ENCODE peak calls at places on chromosome 3, in eight cellular contexts. One of them, this sample, is unnamed. For H3K9me3, the result is how much of the 10 kb centered on the place peaks cover.

GRCh38 chr3:38834110-38834509 is 18.1 kb upstream of the SCN10A start:
- DNase-seq in tibial nerve: peak
- DNase-seq in CD8-positive, alpha-beta T cell: no peak
- DNase-seq in right cardiac atrium: peak
- DNase-seq in A549: peak
- DNase-seq in iPS DF 6.9: peak
- DNase-seq in aorta: peak
- DNase-seq in GM12878: no peak
- DNase-seq in this sample: no peak

GRCh38 chr3:32154180-32154579 is 47.8 kb downstream of the GPD1L start:
- DNase-seq in GM12878: no peak
- DNase-seq in right cardiac atrium: no peak
- DNase-seq in A549: peak
- DNase-seq in CD8-positive, alpha-beta T cell: no peak
- DNase-seq in tibial nerve: no peak
- DNase-seq in aorta: no peak
- DNase-seq in iPS DF 6.9: no peak
- DNase-seq in this sample: no peak

GRCh38 chr3:46096336-46096735 is 69.1 kb upstream of the XCR1 start:
- DNase-seq in A549: no peak
- DNase-seq in aorta: no peak
- DNase-seq in GM12878: no peak
- DNase-seq in iPS DF 6.9: no peak
- DNase-seq in right cardiac atrium: no peak
- DNase-seq in CD8-positive, alpha-beta T cell: no peak
- DNase-seq in tibial nerve: no peak
- DNase-seq in this sample: no peak

GRCh38 chr3:171876651-171877272 is 33.6 kb downstream of the TMEM212 start:
- DNase-seq in aorta: no peak
- DNase-seq in GM12878: no peak
- DNase-seq in right cardiac atrium: no peak
- DNase-seq in CD8-positive, alpha-beta T cell: no peak
- DNase-seq in iPS DF 6.9: no peak
- DNase-seq in tibial nerve: no peak
- DNase-seq in A549: peak
- DNase-seq in this sample: no peak

GRCh38 chr3:54863366-54863765 is 64.5 kb downstream of the LRTM1 start:
- DNase-seq in tibial nerve: no peak
- DNase-seq in aorta: no peak
- DNase-seq in CD8-positive, alpha-beta T cell: no peak
- DNase-seq in GM12878: no peak
- DNase-seq in iPS DF 6.9: no peak
- DNase-seq in A549: no peak
- DNase-seq in right cardiac atrium: no peak
- DNase-seq in this sample: no peak

GRCh38 chr3:157282261-157283191 is 122.6 kb upstream of the CCNL1 start:
- DNase-seq in right cardiac atrium: no peak
- DNase-seq in GM12878: no peak
- DNase-seq in CD8-positive, alpha-beta T cell: no peak
- DNase-seq in aorta: no peak
- DNase-seq in iPS DF 6.9: no peak
- DNase-seq in tibial nerve: peak
- DNase-seq in A549: no peak
- DNase-seq in this sample: no peak

GRCh38 chr3:139230391-139230790 is 113.4 kb upstream of the MRPS22 start:
- DNase-seq in aorta: no peak
- DNase-seq in CD8-positive, alpha-beta T cell: no peak
- DNase-seq in right cardiac atrium: no peak
- DNase-seq in A549: no peak
- DNase-seq in iPS DF 6.9: no peak
- DNase-seq in GM12878: no peak
- DNase-seq in tibial nerve: no peak
- DNase-seq in this sample: no peak

GRCh38 chr3:157130138-157130880 is 29.6 kb downstream of the CCNL1 start:
- DNase-seq in right cardiac atrium: peak
- DNase-seq in A549: peak
- DNase-seq in GM12878: no peak
- DNase-seq in CD8-positive, alpha-beta T cell: peak
- DNase-seq in tibial nerve: peak
- DNase-seq in iPS DF 6.9: peak
- DNase-seq in aorta: peak
- DNase-seq in this sample: peak

GRCh38 chr3:55534876-55535275 is 47.8 kb upstream of the WNT5A start:
- DNase-seq in iPS DF 6.9: no peak
- DNase-seq in GM12878: no peak
- DNase-seq in A549: no peak
- DNase-seq in aorta: no peak
- DNase-seq in tibial nerve: no peak
- DNase-seq in right cardiac atrium: no peak
- DNase-seq in CD8-positive, alpha-beta T cell: no peak
- DNase-seq in this sample: no peak

GRCh38 chr3:160719710-160720109 is 36.3 kb upstream of the PPM1L start:
- DNase-seq in aorta: no peak
- DNase-seq in tibial nerve: no peak
- DNase-seq in GM12878: no peak
- DNase-seq in iPS DF 6.9: no peak
- DNase-seq in right cardiac atrium: peak
- DNase-seq in A549: no peak
- DNase-seq in CD8-positive, alpha-beta T cell: no peak
- DNase-seq in this sample: no peak

GRCh38 chr3:194431553-194431952 is 32.5 kb upstream of the GP5 start:
- DNase-seq in GM12878: no peak
- DNase-seq in A549: no peak
- DNase-seq in aorta: no peak
- DNase-seq in right cardiac atrium: no peak
- DNase-seq in iPS DF 6.9: no peak
- DNase-seq in tibial nerve: no peak
- DNase-seq in CD8-positive, alpha-beta T cell: no peak
- DNase-seq in this sample: no peak

GRCh38 chr3:4995500-4996053 is 16.3 kb downstream of the BHLHE40 start:
- DNase-seq in aorta: no peak
- DNase-seq in CD8-positive, alpha-beta T cell: no peak
- DNase-seq in right cardiac atrium: no peak
- DNase-seq in iPS DF 6.9: no peak
- DNase-seq in GM12878: no peak
- DNase-seq in tibial nerve: no peak
- DNase-seq in A549: no peak
- DNase-seq in this sample: no peak

GRCh38 chr3:126982125-126982521 is 792 bp upstream of the PLXNA1 start:
- DNase-seq in tibial nerve: no peak
- DNase-seq in iPS DF 6.9: no peak
- DNase-seq in A549: no peak
- DNase-seq in GM12878: peak
- DNase-seq in aorta: no peak
- DNase-seq in CD8-positive, alpha-beta T cell: peak
- DNase-seq in right cardiac atrium: no peak
- DNase-seq in this sample: no peak

GRCh38 chr3:141542202-141542959 is 55.6 kb downstream of the RASA2 start:
- DNase-seq in GM12878: no peak
- DNase-seq in aorta: no peak
- DNase-seq in CD8-positive, alpha-beta T cell: no peak
- DNase-seq in right cardiac atrium: no peak
- DNase-seq in tibial nerve: no peak
- DNase-seq in iPS DF 6.9: no peak
- DNase-seq in A549: no peak
- DNase-seq in this sample: no peak
- H3K9me3 ChIP-seq in GM12878: under half
- H3K9me3 ChIP-seq in aorta: under half
- H3K9me3 ChIP-seq in CD8-positive, alpha-beta T cell: under half
- H3K9me3 ChIP-seq in right cardiac atrium: under half
- H3K9me3 ChIP-seq in tibial nerve: under half
- H3K9me3 ChIP-seq in iPS DF 6.9: under half
- H3K9me3 ChIP-seq in A549: under half
- H3K9me3 ChIP-seq in this sample: under half

GRCh38 chr3:71376911-71377310 is 206.6 kb downstream of the FOXP1 start:
- DNase-seq in iPS DF 6.9: no peak
- DNase-seq in A549: no peak
- DNase-seq in GM12878: no peak
- DNase-seq in tibial nerve: no peak
- DNase-seq in aorta: no peak
- DNase-seq in right cardiac atrium: no peak
- DNase-seq in CD8-positive, alpha-beta T cell: no peak
- DNase-seq in this sample: no peak
- H3K9me3 ChIP-seq in iPS DF 6.9: under half
- H3K9me3 ChIP-seq in A549: under half
- H3K9me3 ChIP-seq in GM12878: under half
- H3K9me3 ChIP-seq in tibial nerve: under half
- H3K9me3 ChIP-seq in aorta: under half
- H3K9me3 ChIP-seq in right cardiac atrium: under half
- H3K9me3 ChIP-seq in CD8-positive, alpha-beta T cell: under half
- H3K9me3 ChIP-seq in this sample: under half

DNA sequence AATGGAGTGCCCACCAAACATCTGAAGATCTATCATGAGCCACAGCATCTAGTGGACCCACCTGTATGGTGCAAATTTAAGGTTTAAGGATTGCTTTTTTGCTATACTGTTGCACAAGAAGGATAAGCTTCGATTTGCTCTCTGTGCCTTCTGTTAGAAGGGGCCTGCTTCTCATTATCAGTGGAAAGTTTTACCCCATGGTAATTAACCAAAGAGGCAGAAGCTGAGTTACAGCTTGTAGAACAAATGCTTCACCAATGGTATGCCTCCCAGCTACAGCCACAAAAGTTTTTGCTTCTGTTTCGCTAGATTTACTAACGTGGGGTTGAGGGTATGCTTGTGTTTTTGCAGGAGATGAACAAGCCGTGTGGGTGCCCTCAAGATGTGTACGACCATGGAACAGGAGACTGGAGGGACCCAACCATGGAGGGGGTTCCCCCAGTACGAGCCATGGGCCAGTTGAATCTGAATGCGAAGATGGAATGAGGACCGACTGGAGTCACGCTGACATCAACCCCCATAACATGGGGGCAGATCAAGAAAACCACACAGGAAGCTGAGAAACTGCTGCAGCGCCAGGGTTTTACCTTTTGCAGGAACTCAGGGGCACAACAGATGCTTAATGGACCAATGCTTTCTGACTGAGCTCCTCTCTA is 43.5 kb downstream of the ACAD9 start:
- DNase-seq in iPS DF 6.9: no peak
- DNase-seq in right cardiac atrium: no peak
- DNase-seq in GM12878: no peak
- DNase-seq in CD8-positive, alpha-beta T cell: peak
- DNase-seq in aorta: no peak
- DNase-seq in tibial nerve: no peak
- DNase-seq in A549: no peak
- DNase-seq in this sample: no peak
- H3K9me3 ChIP-seq in iPS DF 6.9: under half
- H3K9me3 ChIP-seq in right cardiac atrium: under half
- H3K9me3 ChIP-seq in GM12878: under half
- H3K9me3 ChIP-seq in CD8-positive, alpha-beta T cell: under half
- H3K9me3 ChIP-seq in aorta: under half
- H3K9me3 ChIP-seq in tibial nerve: under half
- H3K9me3 ChIP-seq in A549: under half
- H3K9me3 ChIP-seq in this sample: under half

GRCh38 chr3:159171333-159171732 is 369.5 kb downstream of the MFSD1 start:
- DNase-seq in right cardiac atrium: no peak
- DNase-seq in aorta: no peak
- DNase-seq in GM12878: no peak
- DNase-seq in iPS DF 6.9: no peak
- DNase-seq in A549: no peak
- DNase-seq in tibial nerve: no peak
- DNase-seq in CD8-positive, alpha-beta T cell: no peak
- DNase-seq in this sample: no peak

GRCh38 chr3:159169828-159170227 is 368.0 kb downstream of the MFSD1 start:
- DNase-seq in A549: peak
- DNase-seq in tibial nerve: no peak
- DNase-seq in CD8-positive, alpha-beta T cell: no peak
- DNase-seq in iPS DF 6.9: no peak
- DNase-seq in GM12878: no peak
- DNase-seq in right cardiac atrium: no peak
- DNase-seq in aorta: no peak
- DNase-seq in this sample: no peak

GRCh38 chr3:159170436-159171003 is 368.7 kb downstream of the MFSD1 start:
- DNase-seq in right cardiac atrium: no peak
- DNase-seq in aorta: no peak
- DNase-seq in tibial nerve: no peak
- DNase-seq in CD8-positive, alpha-beta T cell: no peak
- DNase-seq in iPS DF 6.9: no peak
- DNase-seq in GM12878: no peak
- DNase-seq in A549: no peak
- DNase-seq in this sample: no peak

GRCh38 chr3:159166899-159167586 is 365.2 kb downstream of the MFSD1 start:
- DNase-seq in tibial nerve: no peak
- DNase-seq in CD8-positive, alpha-beta T cell: no peak
- DNase-seq in GM12878: no peak
- DNase-seq in A549: no peak
- DNase-seq in aorta: no peak
- DNase-seq in right cardiac atrium: no peak
- DNase-seq in iPS DF 6.9: no peak
- DNase-seq in this sample: no peak

DNA sequence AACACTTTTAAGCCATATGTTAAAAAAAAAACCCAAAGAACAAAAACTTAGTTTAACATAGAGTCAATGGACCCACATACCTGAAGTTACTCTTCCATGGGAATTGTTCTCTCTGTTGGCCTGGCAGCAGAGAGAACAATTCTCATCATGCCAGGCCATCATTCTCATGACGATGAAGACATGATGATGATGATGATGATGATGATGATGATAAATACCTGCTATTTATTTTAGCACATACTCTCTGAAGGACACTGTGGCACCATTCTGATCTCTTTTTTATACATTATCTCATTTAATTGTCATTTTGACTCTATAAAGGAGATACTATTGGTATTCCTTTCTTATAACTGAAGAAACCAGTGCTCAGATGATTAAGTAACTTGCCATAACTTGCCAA is 366.9 kb downstream of the MFSD1 start:
- DNase-seq in right cardiac atrium: no peak
- DNase-seq in CD8-positive, alpha-beta T cell: no peak
- DNase-seq in aorta: no peak
- DNase-seq in iPS DF 6.9: no peak
- DNase-seq in tibial nerve: no peak
- DNase-seq in A549: no peak
- DNase-seq in GM12878: no peak
- DNase-seq in this sample: no peak
- H3K9me3 ChIP-seq in right cardiac atrium: under half
- H3K9me3 ChIP-seq in CD8-positive, alpha-beta T cell: under half
- H3K9me3 ChIP-seq in aorta: under half
- H3K9me3 ChIP-seq in iPS DF 6.9: under half
- H3K9me3 ChIP-seq in tibial nerve: under half
- H3K9me3 ChIP-seq in A549: under half
- H3K9me3 ChIP-seq in GM12878: under half
- H3K9me3 ChIP-seq in this sample: under half

DNA sequence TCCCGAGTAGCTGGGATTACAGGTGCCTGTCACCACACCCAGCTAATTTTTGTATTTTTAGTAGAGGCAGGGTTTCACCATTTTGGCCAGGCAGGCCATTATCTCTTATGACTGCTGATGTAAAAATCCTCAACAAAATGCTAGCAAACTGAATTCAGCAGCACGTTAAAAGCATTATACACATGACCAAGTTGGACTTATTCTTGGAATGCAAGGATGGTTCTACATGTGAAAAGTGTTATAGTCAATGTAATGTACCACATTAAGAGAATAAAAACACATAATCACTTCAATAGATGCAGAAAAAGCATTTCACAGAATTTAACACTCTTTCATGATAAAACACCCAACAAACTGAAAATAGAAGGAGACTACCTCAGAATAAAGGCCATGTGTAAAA is 20.2 kb downstream of the RNF13 start:
- DNase-seq in CD8-positive, alpha-beta T cell: no peak
- DNase-seq in iPS DF 6.9: no peak
- DNase-seq in tibial nerve: no peak
- DNase-seq in aorta: no peak
- DNase-seq in GM12878: no peak
- DNase-seq in right cardiac atrium: no peak
- DNase-seq in A549: no peak
- DNase-seq in this sample: no peak
- H3K9me3 ChIP-seq in CD8-positive, alpha-beta T cell: under half
- H3K9me3 ChIP-seq in iPS DF 6.9: under half
- H3K9me3 ChIP-seq in tibial nerve: under half
- H3K9me3 ChIP-seq in aorta: under half
- H3K9me3 ChIP-seq in GM12878: under half
- H3K9me3 ChIP-seq in right cardiac atrium: under half
- H3K9me3 ChIP-seq in A549: half or more
- H3K9me3 ChIP-seq in this sample: under half

This sample was measured in stomach.